ENCODE peak calls at places on chromosomes 6 and 20, in eight cellular contexts. One of them, this sample, is unnamed.

GRCh38 chr20:42559665-42560064 is 630.0 kb downstream of the PTPRT start:
- DNase-seq in heart right ventricle: no peak
- DNase-seq in GM12878: no peak
- DNase-seq in Peyer's patch: no peak
- DNase-seq in K562: no peak
- DNase-seq in foreskin fibroblast: no peak
- DNase-seq in left lung: no peak
- DNase-seq in CD8-positive, alpha-beta T cell: no peak
- DNase-seq in this sample: no peak

GRCh38 chr6:133083248-133083967 is 157.7 kb upstream of the EYA4 start:
- DNase-seq in foreskin fibroblast: no peak
- DNase-seq in Peyer's patch: no peak
- DNase-seq in heart right ventricle: no peak
- DNase-seq in K562: no peak
- DNase-seq in GM12878: no peak
- DNase-seq in CD8-positive, alpha-beta T cell: no peak
- DNase-seq in left lung: no peak
- DNase-seq in this sample: no peak

GRCh38 chr20:6819599-6819998 is 52.1 kb downstream of the BMP2 start:
- DNase-seq in Peyer's patch: no peak
- DNase-seq in CD8-positive, alpha-beta T cell: no peak
- DNase-seq in left lung: no peak
- DNase-seq in heart right ventricle: no peak
- DNase-seq in K562: no peak
- DNase-seq in GM12878: no peak
- DNase-seq in foreskin fibroblast: no peak
- DNase-seq in this sample: peak; percentile 25

GRCh38 chr20:40564997-40565680 is 123.9 kb downstream of the MAFB start:
- DNase-seq in CD8-positive, alpha-beta T cell: no peak
- DNase-seq in foreskin fibroblast: peak; percentile 54
- DNase-seq in K562: no peak
- DNase-seq in Peyer's patch: no peak
- DNase-seq in heart right ventricle: no peak
- DNase-seq in GM12878: no peak
- DNase-seq in left lung: no peak
- DNase-seq in this sample: peak; percentile 81

GRCh38 chr6:30689985-30690384 is 799 bp downstream of the NRM start:
- DNase-seq in left lung: no peak
- DNase-seq in CD8-positive, alpha-beta T cell: no peak
- DNase-seq in Peyer's patch: no peak
- DNase-seq in K562: no peak
- DNase-seq in GM12878: no peak
- DNase-seq in heart right ventricle: no peak
- DNase-seq in foreskin fibroblast: no peak
- DNase-seq in this sample: no peak

GRCh38 chr6:60754879-60755278 is 1531.1 kb downstream of the KHDRBS2 start:
- DNase-seq in CD8-positive, alpha-beta T cell: no peak
- DNase-seq in GM12878: no peak
- DNase-seq in left lung: no peak
- DNase-seq in foreskin fibroblast: no peak
- DNase-seq in heart right ventricle: no peak
- DNase-seq in Peyer's patch: no peak
- DNase-seq in K562: no peak
- DNase-seq in this sample: no peak

GRCh38 chr6:101516553-101516952 is 123.0 kb downstream of the GRIK2 start:
- DNase-seq in GM12878: no peak
- DNase-seq in Peyer's patch: no peak
- DNase-seq in heart right ventricle: no peak
- DNase-seq in left lung: no peak
- DNase-seq in foreskin fibroblast: no peak
- DNase-seq in CD8-positive, alpha-beta T cell: no peak
- DNase-seq in K562: no peak
- DNase-seq in this sample: no peak

GRCh38 chr6:157681041-157681650 is 141.9 kb upstream of the SNX9 start:
- DNase-seq in foreskin fibroblast: no peak
- DNase-seq in CD8-positive, alpha-beta T cell: no peak
- DNase-seq in GM12878: no peak
- DNase-seq in Peyer's patch: no peak
- DNase-seq in K562: no peak
- DNase-seq in heart right ventricle: no peak
- DNase-seq in left lung: no peak
- DNase-seq in this sample: peak; percentile 67

GRCh38 chr6:169474362-169474761 is 220.7 kb upstream of the THBS2 start:
- DNase-seq in left lung: no peak
- DNase-seq in GM12878: no peak
- DNase-seq in Peyer's patch: no peak
- DNase-seq in K562: no peak
- DNase-seq in heart right ventricle: no peak
- DNase-seq in CD8-positive, alpha-beta T cell: no peak
- DNase-seq in foreskin fibroblast: no peak
- DNase-seq in this sample: no peak

GRCh38 chr6:29887330-29887818 is 55.0 kb upstream of the HLA-A start:
- DNase-seq in foreskin fibroblast: peak; percentile 42
- DNase-seq in CD8-positive, alpha-beta T cell: no peak
- DNase-seq in left lung: peak; percentile 58
- DNase-seq in heart right ventricle: peak; percentile 28
- DNase-seq in Peyer's patch: peak; percentile 87
- DNase-seq in K562: no peak
- DNase-seq in GM12878: no peak
- DNase-seq in this sample: peak; percentile 23

GRCh38 chr6:35368038-35368887 is 25.9 kb downstream of the PPARD start:
- DNase-seq in K562: no peak
- DNase-seq in foreskin fibroblast: peak; percentile 89
- DNase-seq in Peyer's patch: no peak
- DNase-seq in left lung: no peak
- DNase-seq in heart right ventricle: no peak
- DNase-seq in GM12878: no peak
- DNase-seq in CD8-positive, alpha-beta T cell: no peak
- DNase-seq in this sample: peak; percentile 72

GRCh38 chr6:44071670-44072451 is 55.4 kb downstream of the MRPL14 start:
- DNase-seq in foreskin fibroblast: peak; percentile 97
- DNase-seq in left lung: no peak
- DNase-seq in Peyer's patch: no peak
- DNase-seq in GM12878: no peak
- DNase-seq in K562: no peak
- DNase-seq in heart right ventricle: no peak
- DNase-seq in CD8-positive, alpha-beta T cell: no peak
- DNase-seq in this sample: peak; percentile 91

GRCh38 chr6:88472731-88473130 is 306.6 kb upstream of the CNR1 start:
- DNase-seq in GM12878: no peak
- DNase-seq in heart right ventricle: no peak
- DNase-seq in CD8-positive, alpha-beta T cell: no peak
- DNase-seq in foreskin fibroblast: no peak
- DNase-seq in Peyer's patch: no peak
- DNase-seq in left lung: no peak
- DNase-seq in K562: no peak
- DNase-seq in this sample: no peak

GRCh38 chr20:3420211-3420707 is 12.8 kb upstream of the DNAAF9 start:
- DNase-seq in left lung: peak; percentile 67
- DNase-seq in CD8-positive, alpha-beta T cell: no peak
- DNase-seq in foreskin fibroblast: peak; percentile 89
- DNase-seq in Peyer's patch: peak; percentile 61
- DNase-seq in GM12878: peak; percentile 78
- DNase-seq in heart right ventricle: no peak
- DNase-seq in K562: no peak
- DNase-seq in this sample: peak; percentile 83

GRCh38 chr6:16840291-16840690 is 79.0 kb upstream of the ATXN1 start:
- DNase-seq in K562: no peak
- DNase-seq in heart right ventricle: no peak
- DNase-seq in GM12878: no peak
- DNase-seq in foreskin fibroblast: no peak
- DNase-seq in left lung: no peak
- DNase-seq in CD8-positive, alpha-beta T cell: no peak
- DNase-seq in Peyer's patch: no peak
- DNase-seq in this sample: no peak

GRCh38 chr6:88220493-88220892 is 54.3 kb upstream of the CNR1 start:
- DNase-seq in K562: peak; percentile 11
- DNase-seq in CD8-positive, alpha-beta T cell: no peak
- DNase-seq in heart right ventricle: no peak
- DNase-seq in Peyer's patch: no peak
- DNase-seq in left lung: no peak
- DNase-seq in GM12878: no peak
- DNase-seq in foreskin fibroblast: peak; percentile 21
- DNase-seq in this sample: peak; percentile 2

GRCh38 chr6:42984924-42985475 is 630 bp downstream of the PPP2R5D start:
- DNase-seq in K562: peak; percentile 38
- DNase-seq in CD8-positive, alpha-beta T cell: no peak
- DNase-seq in Peyer's patch: no peak
- DNase-seq in GM12878: no peak
- DNase-seq in left lung: peak; percentile 38
- DNase-seq in foreskin fibroblast: peak; percentile 35
- DNase-seq in heart right ventricle: no peak
- DNase-seq in this sample: peak; percentile 14

GRCh38 chr6:127177030-127177928 is 58.8 kb downstream of the RSPO3 start:
- DNase-seq in heart right ventricle: no peak
- DNase-seq in K562: no peak
- DNase-seq in Peyer's patch: no peak
- DNase-seq in CD8-positive, alpha-beta T cell: no peak
- DNase-seq in foreskin fibroblast: peak; percentile 90
- DNase-seq in left lung: no peak
- DNase-seq in GM12878: no peak
- DNase-seq in this sample: peak; percentile 65

GRCh38 chr20:840858-841567 is 7.5 kb downstream of the FAM110A start:
- DNase-seq in heart right ventricle: no peak
- DNase-seq in CD8-positive, alpha-beta T cell: no peak
- DNase-seq in left lung: peak; percentile 73
- DNase-seq in Peyer's patch: peak; percentile 84
- DNase-seq in GM12878: no peak
- DNase-seq in foreskin fibroblast: peak; percentile 29
- DNase-seq in K562: no peak
- DNase-seq in this sample: no peak

GRCh38 chr6:87789198-87789899 is 87.3 kb upstream of the AKIRIN2 start:
- DNase-seq in CD8-positive, alpha-beta T cell: no peak
- DNase-seq in left lung: peak; percentile 50
- DNase-seq in foreskin fibroblast: peak; percentile 65
- DNase-seq in heart right ventricle: peak; percentile 22
- DNase-seq in K562: no peak
- DNase-seq in GM12878: no peak
- DNase-seq in Peyer's patch: peak; percentile 66
- DNase-seq in this sample: peak; percentile 73

GRCh38 chr20:17109307-17109706 is 117.5 kb upstream of the PCSK2 start:
- DNase-seq in K562: no peak
- DNase-seq in heart right ventricle: no peak
- DNase-seq in Peyer's patch: no peak
- DNase-seq in CD8-positive, alpha-beta T cell: no peak
- DNase-seq in left lung: no peak
- DNase-seq in GM12878: no peak
- DNase-seq in foreskin fibroblast: no peak
- DNase-seq in this sample: no peak

DNA sequence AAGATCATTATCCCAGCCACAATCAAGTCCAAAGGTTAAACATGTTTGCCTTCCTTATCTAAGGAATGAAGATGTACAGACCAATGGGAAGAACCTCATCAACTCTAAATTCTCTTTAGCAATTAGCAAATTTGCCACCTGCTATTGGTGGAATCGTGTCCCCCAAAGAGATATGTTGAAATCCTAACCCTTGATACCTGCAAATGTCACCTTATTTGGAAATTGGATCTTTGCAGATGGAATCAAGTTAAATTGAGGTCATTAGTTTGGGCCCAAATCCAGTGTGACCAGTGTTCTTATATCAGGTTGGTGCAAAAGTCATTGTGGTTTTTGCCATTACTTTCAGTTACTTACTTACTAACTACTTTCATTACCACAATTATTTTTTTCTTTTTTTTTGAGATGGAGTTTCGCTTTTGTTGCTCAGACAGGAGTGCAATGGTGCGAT is 31.3 kb downstream of the KLHL31 start:
- DNase-seq in GM12878: no peak
- DNase-seq in left lung: no peak
- DNase-seq in heart right ventricle: no peak
- DNase-seq in foreskin fibroblast: no peak
- DNase-seq in CD8-positive, alpha-beta T cell: no peak
- DNase-seq in Peyer's patch: no peak
- DNase-seq in K562: no peak
- DNase-seq in this sample: no peak
- H3K4me3 ChIP-seq in GM12878: no peak overlapping the region
- H3K4me3 ChIP-seq in left lung: no peak overlapping the region
- H3K4me3 ChIP-seq in heart right ventricle: no peak overlapping the region
- H3K4me3 ChIP-seq in foreskin fibroblast: no peak overlapping the region
- H3K4me3 ChIP-seq in CD8-positive, alpha-beta T cell: no peak overlapping the region
- H3K4me3 ChIP-seq in Peyer's patch: no peak overlapping the region
- H3K4me3 ChIP-seq in K562: no peak overlapping the region
- H3K4me3 ChIP-seq in this sample: no peak overlapping the region

DNA sequence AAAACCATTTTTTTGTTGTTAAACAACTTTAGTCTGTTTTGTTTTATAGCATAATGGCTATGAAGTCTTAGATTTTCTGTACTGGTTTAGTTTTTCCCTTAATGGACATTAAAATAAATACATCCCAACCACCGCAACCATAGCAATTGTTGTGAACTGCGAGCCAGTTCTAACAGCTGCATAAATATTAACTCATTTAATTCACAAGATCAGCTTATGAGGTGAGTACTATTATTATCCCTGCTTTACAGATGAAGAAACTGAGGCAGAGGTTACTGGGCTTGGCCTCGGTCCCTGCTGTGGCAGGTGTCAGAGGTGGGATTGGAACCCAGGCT is 23.1 kb downstream of the MOCS3 start:
- DNase-seq in GM12878: no peak
- DNase-seq in Peyer's patch: no peak
- DNase-seq in heart right ventricle: no peak
- DNase-seq in K562: no peak
- DNase-seq in CD8-positive, alpha-beta T cell: no peak
- DNase-seq in left lung: no peak
- DNase-seq in foreskin fibroblast: no peak
- DNase-seq in this sample: no peak
- TF ChIP-seq CTCF in GM12878: no peak
- TF ChIP-seq CTCF in Peyer's patch: no peak
- TF ChIP-seq CTCF in heart right ventricle: no peak
- TF ChIP-seq CTCF in K562: no peak
- TF ChIP-seq CTCF in CD8-positive, alpha-beta T cell: peak; percentile 48
- TF ChIP-seq CTCF in left lung: no peak
- TF ChIP-seq CTCF in foreskin fibroblast: no peak
- TF ChIP-seq CTCF in this sample: no peak

DNA sequence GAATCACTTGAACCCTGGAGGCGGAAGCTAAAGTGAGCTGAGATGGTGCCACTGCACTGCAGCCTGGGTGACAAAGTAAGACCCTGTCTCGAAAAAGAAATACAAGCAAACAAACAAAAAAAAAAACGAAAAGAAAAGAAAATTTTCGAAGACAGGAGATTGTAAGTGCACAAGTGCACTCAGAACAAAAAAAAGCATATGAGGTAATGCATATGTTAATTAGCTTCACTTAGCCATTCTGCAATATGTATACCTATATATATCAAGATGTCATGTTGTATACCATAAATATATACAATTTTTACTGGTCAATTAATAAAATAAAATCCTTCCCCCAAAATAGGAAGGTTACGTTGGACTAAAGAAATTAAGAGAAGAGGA is 127.5 kb downstream of the RIN2 start:
- DNase-seq in foreskin fibroblast: no peak
- DNase-seq in CD8-positive, alpha-beta T cell: no peak
- DNase-seq in left lung: no peak
- DNase-seq in heart right ventricle: no peak
- DNase-seq in K562: no peak
- DNase-seq in GM12878: no peak
- DNase-seq in Peyer's patch: no peak
- DNase-seq in this sample: no peak
- H3K4me3 ChIP-seq in foreskin fibroblast: no peak overlapping the region
- H3K4me3 ChIP-seq in CD8-positive, alpha-beta T cell: no peak overlapping the region
- H3K4me3 ChIP-seq in left lung: no peak overlapping the region
- H3K4me3 ChIP-seq in heart right ventricle: no peak overlapping the region
- H3K4me3 ChIP-seq in K562: no peak overlapping the region
- H3K4me3 ChIP-seq in GM12878: no peak overlapping the region
- H3K4me3 ChIP-seq in Peyer's patch: no peak overlapping the region
- H3K4me3 ChIP-seq in this sample: no peak overlapping the region

GRCh38 chr20:44696315-44696714 is 18.9 kb upstream of the CCN5 start:
- DNase-seq in foreskin fibroblast: no peak
- DNase-seq in heart right ventricle: no peak
- DNase-seq in K562: no peak
- DNase-seq in left lung: no peak
- DNase-seq in GM12878: no peak
- DNase-seq in Peyer's patch: no peak
- DNase-seq in CD8-positive, alpha-beta T cell: no peak
- DNase-seq in this sample: no peak
- TF ChIP-seq CTCF in foreskin fibroblast: no peak
- TF ChIP-seq CTCF in heart right ventricle: no peak
- TF ChIP-seq CTCF in K562: peak; percentile 32
- TF ChIP-seq CTCF in left lung: no peak
- TF ChIP-seq CTCF in GM12878: no peak
- TF ChIP-seq CTCF in Peyer's patch: no peak
- TF ChIP-seq CTCF in CD8-positive, alpha-beta T cell: no peak
- TF ChIP-seq CTCF in this sample: peak; percentile 13